ENCODE peak calls at places on chromosomes 12 and 14, in four cellular contexts. U is dorsolateral prefrontal cortex, S is body of pancreas, V is GM13977. G is an unnamed sample.

GRCh38 chr12:72346331-72346944 is 74.3 kb downstream of the TRHDE start:
- DNase-seq in U (no peak), S (peak), V (no peak), G (peak)

GRCh38 chr14:74975059-74975810 is 19.8 kb upstream of the PGF start:
- DNase-seq in V (no peak), S (peak), U (no peak), G (no peak)

GRCh38 chr12:11347810-11348209 is 37.6 kb upstream of the PRB4 start:
- DNase-seq in S (no peak), U (no peak), V (no peak), G (no peak)

GRCh38 chr12:50088577-50089335 is 3.6 kb downstream of the SMARCD1 start:
- DNase-seq in V (peak), U (no peak), S (peak), G (peak)

GRCh38 chr12:92595663-92596062 is 107.1 kb upstream of the PLEKHG7 start:
- DNase-seq in V (no peak), S (no peak), U (no peak), G (no peak)

GRCh38 chr12:99611590-99611989 is 36.0 kb upstream of the GARIN6 start:
- DNase-seq in U (no peak), S (no peak), V (no peak), G (no peak)

GRCh38 chr12:50720085-50720484 is 43.8 kb upstream of the ATF1 start:
- DNase-seq in U (no peak), V (no peak), S (no peak), G (no peak)

GRCh38 chr12:19757317-19757877 is 318.1 kb downstream of the AEBP2 start:
- DNase-seq in U (no peak), V (no peak), S (no peak), G (no peak)

GRCh38 chr14:68654471-68654941 is 138.4 kb downstream of the ZFP36L1 start:
- DNase-seq in S (no peak), U (no peak), V (no peak), G (no peak)

GRCh38 chr12:1603621-1604020 is 9.2 kb upstream of the FBXL14 start:
- DNase-seq in U (no peak), S (no peak), V (no peak), G (no peak)

GRCh38 chr12:2324375-2324774 is 271.6 kb downstream of the CACNA1C start:
- DNase-seq in V (no peak), U (peak), S (peak), G (no peak)

GRCh38 chr12:9742665-9743064 is 9.8 kb upstream of the CLECL1 start:
- DNase-seq in U (no peak), V (no peak), S (no peak), G (peak)

GRCh38 chr12:99658950-99659349 is 11.4 kb downstream of the GARIN6 start:
- DNase-seq in V (no peak), S (no peak), U (no peak), G (no peak)

GRCh38 chr12:70609203-70609602 is 28.0 kb downstream of the PTPRB start:
- DNase-seq in V (no peak), S (no peak), U (no peak), G (peak)

GRCh38 chr12:15563683-15564082 is 225.5 kb downstream of the EPS8 start:
- DNase-seq in U (no peak), S (no peak), V (no peak), G (peak)

GRCh38 chr14:88013750-88014349 is 8.9 kb downstream of the GPR65 start:
- DNase-seq in U (peak), V (no peak), S (peak), G (peak)

GRCh38 chr14:63487724-63488123 is 55.5 kb downstream of the PPP2R5E start:
- DNase-seq in S (no peak), U (no peak), V (no peak), G (no peak)

GRCh38 chr14:106619618-106620017 is 1093.2 kb downstream of the TMEM121 start:
- DNase-seq in S (no peak), U (no peak), V (no peak), G (no peak)

GRCh38 chr14:91138511-91139359 is 24.9 kb downstream of the DGLUCY start:
- DNase-seq in U (no peak), S (peak), V (peak), G (peak)

GRCh38 chr12:31832740-31833540 is 104.1 kb upstream of the AMN1 start:
- DNase-seq in V (no peak), S (no peak), U (no peak), G (no peak)

GRCh38 chr14:89000007-89000942 is 175.8 kb downstream of the TTC8 start:
- DNase-seq in U (no peak), S (peak), V (no peak), G (peak)

GRCh38 chr12:123134755-123135282 is 16.1 kb downstream of the PITPNM2 start:
- DNase-seq in U (no peak), V (no peak), S (no peak), G (no peak)

GRCh38 chr12:120856980-120857379 is 47.2 kb downstream of the SPPL3 start:
- DNase-seq in U (no peak), S (no peak), V (no peak), G (peak)

GRCh38 chr12:68794653-68795253 is 13.2 kb upstream of the MDM2 start:
- DNase-seq in S (no peak), U (no peak), V (no peak), G (no peak)

GRCh38 chr14:93206793-93207467 is at the start of the genes GON7 and UBR7:
- DNase-seq in S (peak), U (peak), V (peak), G (peak)

GRCh38 chr14:93212432-93212831 is 5.4 kb downstream of the UBR7 start:
- DNase-seq in U (no peak), V (peak), S (no peak), G (no peak)

GRCh38 chr14:93207468-93208308 is 632 bp downstream of the UBR7 start:
- DNase-seq in S (peak), U (no peak), V (peak), G (peak)
- TF ChIP-seq CTCF in S (no peak), U (peak), V (peak), G (peak)

GRCh38 chr12:102302553-102302952 is 104.9 kb upstream of the PMCH start:
- DNase-seq in U (no peak), S (no peak), V (no peak), G (no peak)

GRCh38 chr12:102301547-102301946 is 103.9 kb upstream of the PMCH start:
- DNase-seq in U (no peak), S (no peak), V (no peak), G (no peak)

GRCh38 chr12:102298022-102298421 is 100.4 kb upstream of the PMCH start:
- DNase-seq in S (no peak), V (no peak), U (no peak), G (no peak)

GRCh38 chr12:102299731-102300130 is 102.1 kb upstream of the PMCH start:
- DNase-seq in S (no peak), V (no peak), U (no peak), G (no peak)

GRCh38 chr12:102300824-102301461 is 103.3 kb upstream of the PMCH start:
- DNase-seq in U (no peak), S (peak), V (peak), G (peak)
- TF ChIP-seq CTCF in U (no peak), S (peak), V (peak), G (no peak)

DNA sequence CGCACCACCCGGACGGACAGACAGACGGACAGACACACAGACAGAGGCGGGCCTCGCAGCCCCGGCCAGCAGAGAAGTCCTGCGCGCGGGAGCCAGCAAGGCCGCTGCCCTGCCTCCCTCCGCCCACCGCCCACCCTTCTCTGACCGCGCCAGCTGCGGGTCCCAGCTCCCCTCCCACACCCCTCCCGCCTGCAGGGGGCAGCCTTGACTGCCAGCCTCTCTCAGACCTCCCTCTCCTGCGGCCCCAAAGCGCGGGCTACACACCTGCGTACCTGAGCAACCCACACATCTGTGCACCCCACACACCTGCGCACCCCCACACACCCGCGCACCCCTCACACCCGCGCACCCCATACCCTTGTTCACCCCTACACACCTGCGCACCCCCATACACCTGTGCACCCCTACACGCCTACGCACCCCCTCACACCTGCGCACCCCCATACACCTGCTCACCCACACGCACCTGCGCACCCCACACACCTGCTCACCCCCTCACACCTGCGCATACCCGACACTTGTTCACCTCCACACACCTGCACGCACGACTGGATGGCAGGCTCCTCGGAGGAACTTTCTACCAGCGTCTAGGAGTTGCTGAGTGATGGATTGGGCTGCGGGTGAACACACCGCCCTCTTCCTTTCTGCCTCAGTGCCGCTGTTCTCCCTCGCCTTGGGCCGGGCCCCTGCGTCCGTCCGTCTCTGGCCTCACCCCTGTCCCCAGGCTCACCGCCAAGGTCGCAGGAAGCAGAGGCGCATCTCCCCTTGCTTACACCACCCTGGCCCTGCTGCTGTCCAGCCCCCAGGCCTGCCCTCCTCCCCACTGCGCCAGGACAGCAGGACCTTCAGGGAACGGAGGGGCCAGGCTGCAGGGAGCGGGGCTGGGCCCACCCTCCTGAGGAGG is 20.8 kb upstream of the TMEM106C start:
- DNase-seq in S (peak), V (peak), U (no peak), G (no peak)
- TF ChIP-seq CTCF in S (peak), V (peak), U (no peak), G (no peak)

GRCh38 chr14:39469094-39469710 is 37.0 kb upstream of the FBXO33 start:
- DNase-seq in S (no peak), U (no peak), V (peak), G (peak)
- TF ChIP-seq CTCF in S (no peak), U (no peak), V (peak), G (no peak)

DNA sequence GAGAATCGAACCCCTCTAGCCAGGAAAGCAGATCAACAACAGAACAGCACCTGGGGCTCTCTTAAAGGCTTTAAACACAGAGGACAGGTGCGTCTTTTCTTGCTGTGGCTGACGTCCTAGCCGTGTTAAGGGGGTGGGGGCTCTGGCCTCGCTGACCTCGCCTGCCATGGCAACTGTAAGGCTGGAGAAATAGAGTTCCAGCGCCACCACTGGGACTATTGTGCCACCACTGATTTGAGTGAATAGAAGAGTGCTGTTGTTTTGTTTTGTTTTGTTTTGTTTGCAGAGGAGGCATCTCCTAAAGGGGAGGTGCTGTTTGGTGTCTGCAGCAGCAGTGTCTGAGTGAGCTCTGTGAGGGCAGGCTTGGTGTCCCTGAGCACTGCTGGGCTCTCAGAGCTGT is 34.2 kb upstream of the PRMT8 start:
- DNase-seq in S (no peak), U (no peak), V (no peak), G (no peak)
- TF ChIP-seq CTCF in S (peak), U (no peak), V (no peak), G (no peak)

GRCh38 chr12:56028511-56029165 is 7.8 kb downstream of the IKZF4 start:
- DNase-seq in U (no peak), V (no peak), S (no peak), G (no peak)

GRCh38 chr12:56034586-56035332 is 7.0 kb upstream of the RPS26 start:
- DNase-seq in S (no peak), V (no peak), U (no peak), G (no peak)

GRCh38 chr12:56029166-56029519 is 8.3 kb downstream of the IKZF4 start:
- DNase-seq in U (no peak), S (no peak), V (no peak), G (no peak)

GRCh38 chr12:56032006-56032405 is 9.7 kb upstream of the RPS26 start:
- DNase-seq in S (no peak), U (no peak), V (no peak), G (no peak)

DNA sequence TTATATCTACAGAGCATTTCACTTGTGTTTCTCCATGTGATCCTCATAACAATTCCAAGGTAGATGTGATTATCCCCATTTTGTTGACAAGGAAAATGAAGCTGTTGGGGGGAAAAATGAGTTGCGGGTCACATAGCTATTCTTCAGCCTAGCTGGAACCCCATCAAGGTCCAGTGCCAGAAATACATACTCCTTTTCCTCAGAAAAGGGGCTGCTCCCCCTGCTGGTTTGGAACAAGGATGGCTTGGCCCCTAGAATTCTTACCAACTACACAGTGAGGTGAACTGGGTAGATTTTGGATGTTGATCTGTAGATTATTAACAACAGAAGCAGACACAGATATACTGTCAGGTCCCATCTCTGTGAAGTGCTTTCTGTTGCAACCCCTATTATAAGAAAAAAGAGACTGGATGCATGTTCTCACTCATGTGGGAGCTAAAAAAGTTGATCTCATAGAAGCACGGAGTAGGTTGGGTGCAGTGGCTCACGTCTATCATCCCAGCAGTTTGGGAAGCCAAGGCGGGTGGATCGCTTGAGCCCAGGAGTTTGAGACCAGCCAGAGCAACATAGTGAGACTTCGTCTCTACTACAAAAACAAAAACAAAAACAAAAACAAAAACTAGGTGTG is 8.9 kb downstream of the IKZF4 start:
- DNase-seq in U (no peak), S (peak), V (peak), G (peak)
- TF ChIP-seq CTCF in U (peak), S (peak), V (peak), G (peak)

DNA sequence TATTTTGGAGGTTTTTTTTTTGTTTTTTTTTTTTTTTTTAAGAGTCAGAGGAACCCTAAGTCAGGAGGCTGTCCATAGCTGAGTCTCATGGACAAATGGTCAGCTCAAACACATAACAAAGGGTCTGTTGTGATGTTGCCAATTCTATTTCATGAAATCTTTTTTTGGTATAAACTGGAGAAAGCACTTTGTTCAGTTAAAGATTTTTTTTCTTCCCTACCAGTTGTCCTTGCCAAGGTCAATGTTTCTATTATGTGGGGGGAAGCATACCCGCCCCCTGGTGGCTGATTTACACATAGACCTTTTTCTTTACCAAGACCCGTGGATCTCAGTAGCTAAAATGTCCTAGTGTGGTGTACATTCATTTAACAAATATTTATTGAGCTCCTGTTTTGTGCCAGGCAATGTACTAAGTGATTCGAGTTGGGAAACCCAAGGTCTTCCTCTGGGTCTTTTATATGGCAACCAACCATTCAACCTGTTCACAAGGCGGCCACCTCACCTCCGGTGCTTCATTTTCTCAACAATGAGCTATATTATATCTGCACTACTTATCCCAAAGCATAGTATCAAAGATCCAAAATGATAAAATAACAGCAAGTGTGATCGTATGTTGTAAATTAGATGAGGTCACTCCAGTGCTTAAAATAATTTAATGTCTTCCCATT is 214.5 kb downstream of the PAH start:
- DNase-seq in U (no peak), V (peak), S (peak), G (peak)
- TF ChIP-seq CTCF in U (peak), V (peak), S (peak), G (peak)

DNA sequence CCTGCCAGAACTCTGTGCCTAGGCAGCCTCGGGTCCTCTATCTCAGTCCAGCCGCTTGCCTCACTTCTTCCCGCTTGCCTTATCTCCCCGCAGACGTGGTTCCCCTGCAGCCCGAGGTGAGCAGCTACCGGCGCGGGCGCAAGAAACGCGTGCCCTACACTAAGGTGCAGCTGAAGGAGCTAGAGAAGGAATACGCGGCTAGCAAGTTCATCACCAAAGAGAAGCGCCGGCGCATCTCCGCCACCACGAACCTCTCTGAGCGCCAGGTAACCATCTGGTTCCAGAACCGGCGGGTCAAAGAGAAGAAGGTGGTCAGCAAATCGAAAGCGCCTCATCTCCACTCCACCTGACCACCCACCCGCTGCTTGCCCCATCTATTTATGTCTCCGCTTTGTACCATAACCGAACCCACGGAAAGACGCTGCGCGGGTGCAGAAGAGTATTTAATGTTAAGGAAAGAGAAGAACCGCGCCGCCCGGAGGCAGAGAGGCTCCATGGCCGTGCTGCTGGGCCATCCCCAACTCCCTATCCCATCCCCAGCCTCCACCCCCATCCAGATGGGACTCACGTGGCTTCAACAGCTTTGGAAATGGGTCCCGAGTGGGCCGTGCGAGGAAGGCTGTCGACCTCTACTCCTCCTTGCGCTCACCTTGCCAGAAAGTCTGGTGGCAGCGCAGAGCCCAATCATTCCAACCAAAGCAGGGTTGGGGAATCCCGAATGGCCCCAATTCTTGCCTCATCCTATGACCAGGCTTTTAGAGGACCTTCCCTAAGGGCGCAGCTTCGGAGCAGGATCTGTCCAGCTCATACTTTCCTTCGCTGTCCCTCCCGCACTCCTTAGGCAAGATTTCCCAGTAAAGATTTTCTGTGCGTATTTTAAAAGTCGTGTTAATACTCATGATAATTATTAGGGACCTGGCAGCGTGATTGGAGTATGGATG is 6.5 kb downstream of the HOXC13 start:
- DNase-seq in V (no peak), S (no peak), U (no peak), G (no peak)
- TF ChIP-seq CTCF in V (no peak), S (no peak), U (no peak), G (no peak)

G was measured in Calu3.